ENCODE peak calls at places on chromosomes 13 and 19, in eight cellular contexts. One of them, this sample, is unnamed.

GRCh38 chr19:18759435-18760426 is 31.4 kb downstream of the COMP start:
- DNase-seq in cerebellar nuclear complex: no peak
- DNase-seq in AG10803: no peak
- DNase-seq in iPS DF 19.7: no peak
- DNase-seq in WERI-Rb-1: no peak
- DNase-seq in bronchial epithelial cell: no peak
- DNase-seq in Panc1: no peak
- DNase-seq in activated T-cell treated with anti-CD3 and anti-CD28 coated beads for 24 hours: no peak
- DNase-seq in this sample: no peak

GRCh38 chr13:29925457-29925856 is 75.0 kb upstream of the UBL3 start:
- DNase-seq in bronchial epithelial cell: peak; percentile 90
- DNase-seq in Panc1: no peak
- DNase-seq in activated T-cell treated with anti-CD3 and anti-CD28 coated beads for 24 hours: no peak
- DNase-seq in iPS DF 19.7: no peak
- DNase-seq in WERI-Rb-1: no peak
- DNase-seq in cerebellar nuclear complex: no peak
- DNase-seq in AG10803: peak; percentile 97
- DNase-seq in this sample: no peak

GRCh38 chr19:56071151-56071550 is 49.9 kb downstream of the ZNF787 start:
- DNase-seq in iPS DF 19.7: no peak
- DNase-seq in cerebellar nuclear complex: no peak
- DNase-seq in AG10803: no peak
- DNase-seq in WERI-Rb-1: peak; percentile 23
- DNase-seq in activated T-cell treated with anti-CD3 and anti-CD28 coated beads for 24 hours: no peak
- DNase-seq in bronchial epithelial cell: no peak
- DNase-seq in Panc1: no peak
- DNase-seq in this sample: no peak

GRCh38 chr19:33978286-33978685 is 181.6 kb downstream of the KCTD15 start:
- DNase-seq in iPS DF 19.7: no peak
- DNase-seq in bronchial epithelial cell: no peak
- DNase-seq in WERI-Rb-1: no peak
- DNase-seq in Panc1: no peak
- DNase-seq in activated T-cell treated with anti-CD3 and anti-CD28 coated beads for 24 hours: no peak
- DNase-seq in cerebellar nuclear complex: no peak
- DNase-seq in AG10803: no peak
- DNase-seq in this sample: no peak

GRCh38 chr19:54448037-54448773 is 794 bp upstream of the LENG8 start:
- DNase-seq in iPS DF 19.7: no peak
- DNase-seq in cerebellar nuclear complex: no peak
- DNase-seq in AG10803: peak; percentile 60
- DNase-seq in bronchial epithelial cell: peak; percentile 56
- DNase-seq in Panc1: no peak
- DNase-seq in WERI-Rb-1: peak; percentile 47
- DNase-seq in activated T-cell treated with anti-CD3 and anti-CD28 coated beads for 24 hours: peak; percentile 36
- DNase-seq in this sample: no peak

GRCh38 chr13:83702021-83702420 is 180.3 kb downstream of the SLITRK1 start:
- DNase-seq in Panc1: no peak
- DNase-seq in AG10803: no peak
- DNase-seq in cerebellar nuclear complex: no peak
- DNase-seq in iPS DF 19.7: no peak
- DNase-seq in bronchial epithelial cell: no peak
- DNase-seq in WERI-Rb-1: no peak
- DNase-seq in activated T-cell treated with anti-CD3 and anti-CD28 coated beads for 24 hours: no peak
- DNase-seq in this sample: no peak

GRCh38 chr19:52170863-52171320 is 529 bp downstream of the ZNF836 start:
- DNase-seq in bronchial epithelial cell: no peak
- DNase-seq in Panc1: no peak
- DNase-seq in iPS DF 19.7: no peak
- DNase-seq in WERI-Rb-1: peak; percentile 7
- DNase-seq in activated T-cell treated with anti-CD3 and anti-CD28 coated beads for 24 hours: no peak
- DNase-seq in AG10803: no peak
- DNase-seq in cerebellar nuclear complex: no peak
- DNase-seq in this sample: no peak

GRCh38 chr13:87206708-87207107 is 464.5 kb upstream of the SLITRK5 start:
- DNase-seq in iPS DF 19.7: no peak
- DNase-seq in AG10803: no peak
- DNase-seq in activated T-cell treated with anti-CD3 and anti-CD28 coated beads for 24 hours: no peak
- DNase-seq in bronchial epithelial cell: no peak
- DNase-seq in Panc1: no peak
- DNase-seq in WERI-Rb-1: no peak
- DNase-seq in cerebellar nuclear complex: no peak
- DNase-seq in this sample: no peak

GRCh38 chr13:61123533-61124269 is 291.9 kb downstream of the PCDH20 start:
- DNase-seq in WERI-Rb-1: peak; percentile 21
- DNase-seq in Panc1: no peak
- DNase-seq in iPS DF 19.7: no peak
- DNase-seq in AG10803: no peak
- DNase-seq in cerebellar nuclear complex: no peak
- DNase-seq in activated T-cell treated with anti-CD3 and anti-CD28 coated beads for 24 hours: no peak
- DNase-seq in bronchial epithelial cell: no peak
- DNase-seq in this sample: no peak

GRCh38 chr19:40274585-40275544 is 10.3 kb downstream of the AKT2 start:
- DNase-seq in iPS DF 19.7: no peak
- DNase-seq in Panc1: no peak
- DNase-seq in activated T-cell treated with anti-CD3 and anti-CD28 coated beads for 24 hours: no peak
- DNase-seq in AG10803: no peak
- DNase-seq in WERI-Rb-1: no peak
- DNase-seq in bronchial epithelial cell: no peak
- DNase-seq in cerebellar nuclear complex: no peak
- DNase-seq in this sample: peak; percentile 33

GRCh38 chr19:42154471-42155323 is 22.5 kb upstream of the POU2F2 start:
- DNase-seq in iPS DF 19.7: no peak
- DNase-seq in AG10803: no peak
- DNase-seq in activated T-cell treated with anti-CD3 and anti-CD28 coated beads for 24 hours: no peak
- DNase-seq in bronchial epithelial cell: no peak
- DNase-seq in cerebellar nuclear complex: no peak
- DNase-seq in WERI-Rb-1: no peak
- DNase-seq in Panc1: no peak
- DNase-seq in this sample: no peak

GRCh38 chr13:38415233-38415632 is 65.6 kb downstream of the UFM1 start:
- DNase-seq in AG10803: no peak
- DNase-seq in WERI-Rb-1: peak; percentile 8
- DNase-seq in bronchial epithelial cell: no peak
- DNase-seq in activated T-cell treated with anti-CD3 and anti-CD28 coated beads for 24 hours: no peak
- DNase-seq in cerebellar nuclear complex: no peak
- DNase-seq in Panc1: no peak
- DNase-seq in iPS DF 19.7: no peak
- DNase-seq in this sample: peak; percentile 10

GRCh38 chr13:50787316-50788195 is 55.9 kb downstream of the DLEU7 start:
- DNase-seq in WERI-Rb-1: no peak
- DNase-seq in iPS DF 19.7: no peak
- DNase-seq in AG10803: no peak
- DNase-seq in Panc1: no peak
- DNase-seq in cerebellar nuclear complex: no peak
- DNase-seq in bronchial epithelial cell: no peak
- DNase-seq in activated T-cell treated with anti-CD3 and anti-CD28 coated beads for 24 hours: no peak
- DNase-seq in this sample: no peak

GRCh38 chr13:77511552-77511951 is 24.0 kb upstream of the SCEL start:
- DNase-seq in AG10803: no peak
- DNase-seq in WERI-Rb-1: no peak
- DNase-seq in cerebellar nuclear complex: no peak
- DNase-seq in iPS DF 19.7: no peak
- DNase-seq in bronchial epithelial cell: no peak
- DNase-seq in Panc1: no peak
- DNase-seq in activated T-cell treated with anti-CD3 and anti-CD28 coated beads for 24 hours: no peak
- DNase-seq in this sample: no peak

GRCh38 chr13:70388935-70389334 is 280.7 kb upstream of the KLHL1 start:
- DNase-seq in WERI-Rb-1: no peak
- DNase-seq in bronchial epithelial cell: no peak
- DNase-seq in AG10803: no peak
- DNase-seq in activated T-cell treated with anti-CD3 and anti-CD28 coated beads for 24 hours: no peak
- DNase-seq in iPS DF 19.7: no peak
- DNase-seq in Panc1: no peak
- DNase-seq in cerebellar nuclear complex: no peak
- DNase-seq in this sample: no peak

GRCh38 chr13:40490086-40490723 is 176.2 kb downstream of the FOXO1 start:
- DNase-seq in bronchial epithelial cell: no peak
- DNase-seq in activated T-cell treated with anti-CD3 and anti-CD28 coated beads for 24 hours: no peak
- DNase-seq in cerebellar nuclear complex: no peak
- DNase-seq in Panc1: no peak
- DNase-seq in AG10803: no peak
- DNase-seq in iPS DF 19.7: no peak
- DNase-seq in WERI-Rb-1: no peak
- DNase-seq in this sample: no peak

This sample was measured in stimulated activated naive B cell treated with anti-CD40 and anti-IgM and Interleukin-4, amounts not matched to agents 10 μg/mL and 1 μg/mL and 100 μg/mL, for 72 hours.